ENCODE peak calls at places on chromosome 7, in four cellular contexts. Y is HepG2, X is IMR-90, A is endothelial cell of umbilical vein. R is an unnamed sample.

GRCh38 chr7:158923928-158924511 is 67.7 kb downstream of the DYNC2I1 start:
- DNase-seq in A (no peak), X (no peak), Y (no peak), R (no peak)

GRCh38 chr7:134290286-134290685 is 26.4 kb downstream of the SLC35B4 start:
- DNase-seq in A (no peak), Y (no peak), X (peak; percentile 15), R (no peak)

GRCh38 chr7:55021951-55022617 is 3.3 kb downstream of the EGFR start:
- DNase-seq in A (no peak), Y (no peak), X (no peak), R (peak; percentile 86)

GRCh38 chr7:96414931-96415292 is 93.0 kb upstream of the SLC25A13 start:
- DNase-seq in A (peak; percentile 10), Y (peak; percentile 71), X (peak; percentile 30), R (peak; percentile 83)

GRCh38 chr7:47453093-47454056 is 128.5 kb downstream of the TNS3 start:
- DNase-seq in A (peak; percentile 74), Y (no peak), X (peak; percentile 98), R (peak; percentile 100)

GRCh38 chr7:14871880-14872279 is 30.7 kb downstream of the DGKB start:
- DNase-seq in Y (no peak), X (no peak), A (no peak), R (no peak)

GRCh38 chr7:94906035-94906796 is 1.2 kb upstream of the PPP1R9A start:
- DNase-seq in A (no peak), Y (peak; percentile 78), X (no peak), R (peak; percentile 50)

GRCh38 chr7:135601182-135601581 is 43.5 kb downstream of the NUP205 start:
- DNase-seq in Y (no peak), X (peak; percentile 67), A (no peak), R (no peak)

GRCh38 chr7:117858731-117859130 is 14.5 kb downstream of the CTTNBP2 start:
- DNase-seq in Y (no peak), X (peak; percentile 24), A (no peak), R (no peak)

GRCh38 chr7:323410-323809 is 33.4 kb downstream of the FOXL3 start:
- DNase-seq in Y (no peak), A (no peak), X (no peak), R (no peak)

GRCh38 chr7:2811476-2812118 is 32.5 kb downstream of the GNA12 start:
- DNase-seq in Y (peak; percentile 70), X (no peak), A (no peak), R (peak; percentile 84)

GRCh38 chr7:135718794-135719436 is 9.1 kb downstream of the SLC13A4 start:
- DNase-seq in A (no peak), Y (no peak), X (no peak), R (no peak)

GRCh38 chr7:27739301-27739913 is 555 bp upstream of the TAX1BP1 start:
- DNase-seq in Y (no peak), X (peak; percentile 70), A (peak; percentile 64), R (no peak)

GRCh38 chr7:105760549-105761447 is 115.6 kb downstream of the ATXN7L1 start:
- DNase-seq in Y (no peak), A (no peak), X (peak; percentile 47), R (no peak)

GRCh38 chr7:107201795-107202450 is 33.1 kb downstream of the HBP1 start:
- DNase-seq in X (peak; percentile 18), Y (peak; percentile 27), A (peak; percentile 42), R (peak; percentile 31)

GRCh38 chr7:14759785-14760184 is 142.8 kb downstream of the DGKB start:
- DNase-seq in X (no peak), A (no peak), Y (no peak), R (no peak)

GRCh38 chr7:74083928-74084721 is 521 bp downstream of the LIMK1 start:
- DNase-seq in X (peak; percentile 59), A (peak; percentile 36), Y (no peak), R (peak; percentile 42)

GRCh38 chr7:92359801-92360200 is 87.5 kb upstream of the GATAD1 start:
- DNase-seq in A (no peak), Y (no peak), X (peak; percentile 10), R (no peak)

GRCh38 chr7:7157177-7157886 is 25.0 kb upstream of the C1GALT1 start:
- DNase-seq in A (no peak), Y (no peak), X (peak; percentile 58), R (no peak)

GRCh38 chr7:80950550-80950967 is 31.7 kb upstream of the SEMA3C start:
- DNase-seq in Y (no peak), A (no peak), X (no peak), R (no peak)

GRCh38 chr7:78055579-78055978 is 257.0 kb downstream of the PHTF2 start:
- DNase-seq in Y (no peak), X (no peak), A (no peak), R (no peak)

GRCh38 chr7:118352854-118353453 is 128.4 kb downstream of the ANKRD7 start:
- DNase-seq in Y (peak; percentile 31), X (no peak), A (no peak), R (peak; percentile 44)

GRCh38 chr7:35430547-35431153 is 176.8 kb upstream of the TBX20 start:
- DNase-seq in X (no peak), Y (peak; percentile 11), A (peak; percentile 13), R (peak; percentile 23)

GRCh38 chr7:50335795-50336754 is 31.6 kb downstream of the IKZF1 start:
- DNase-seq in Y (no peak), X (no peak), A (no peak), R (no peak)

GRCh38 chr7:83413425-83413824 is 235.5 kb downstream of the SEMA3E start:
- DNase-seq in X (peak; percentile 23), A (no peak), Y (no peak), R (no peak)

GRCh38 chr7:99267530-99268360 is 4.9 kb upstream of the MYH16 start:
- DNase-seq in A (peak; percentile 76), X (peak; percentile 94), Y (peak; percentile 85), R (no peak)

GRCh38 chr7:31744294-31744874 is 57.4 kb downstream of the PPP1R17 start:
- DNase-seq in Y (peak; percentile 49), A (peak; percentile 79), X (peak; percentile 73), R (peak; percentile 50)

GRCh38 chr7:115793958-115794702 is 236.4 kb downstream of the TFEC start:
- DNase-seq in X (no peak), Y (no peak), A (no peak), R (no peak)

DNA sequence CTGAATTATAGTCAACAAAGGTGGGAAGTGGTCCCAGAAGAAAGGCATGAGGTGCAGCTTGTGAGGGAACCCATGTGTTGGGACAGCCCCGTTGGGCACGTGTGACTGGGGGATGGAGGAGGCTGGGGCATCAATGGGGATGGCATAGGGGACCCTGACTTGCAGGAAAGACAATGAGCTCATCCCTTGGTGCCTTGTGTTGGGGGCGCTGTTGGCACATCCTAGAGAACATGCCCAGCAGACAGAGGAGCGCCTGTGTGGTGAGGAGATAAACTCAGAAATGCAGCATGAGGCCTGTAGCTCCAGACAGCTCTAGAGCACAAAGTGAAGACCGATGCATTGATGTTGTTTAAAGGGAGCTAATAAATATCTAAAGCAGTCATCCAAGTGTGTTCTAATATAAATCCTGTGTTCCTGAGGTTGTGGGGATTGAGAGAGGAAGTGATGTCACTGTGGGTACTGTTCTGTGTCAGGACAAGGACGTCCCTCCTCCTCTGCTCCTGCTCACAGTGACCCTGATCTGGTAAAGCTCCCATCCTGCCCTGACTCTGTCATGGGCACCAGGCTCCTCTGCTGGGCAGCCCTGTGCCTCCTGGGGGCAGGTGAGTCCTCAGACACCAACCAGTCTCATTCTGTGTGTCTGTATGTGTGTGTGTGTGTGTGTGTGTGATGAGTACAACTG is 126.1 kb upstream of the PRSS58 start:
- DNase-seq in Y (no peak), A (no peak), X (no peak), R (no peak)
- H3K9ac ChIP-seq in Y (no peak overlapping the region), A (no peak overlapping the region), X (no peak overlapping the region), R (no peak overlapping the region)

GRCh38 chr7:4693152-4693551 is 11.1 kb downstream of the FOXK1 start:
- DNase-seq in Y (no peak), A (no peak), X (no peak), R (no peak)
- H3K9ac ChIP-seq in Y (no peak overlapping the region), A (no peak overlapping the region), X (no peak overlapping the region), R (no peak overlapping the region)

GRCh38 chr7:151978616-151979015 is 22.4 kb downstream of the GALNTL5 start:
- DNase-seq in X (no peak), A (no peak), Y (no peak), R (no peak)

GRCh38 chr7:151987748-151988529 is 31.7 kb downstream of the GALNTL5 start:
- DNase-seq in A (no peak), Y (no peak), X (peak; percentile 42), R (peak; percentile 18)

GRCh38 chr7:151984612-151985011 is 28.4 kb downstream of the GALNTL5 start:
- DNase-seq in X (no peak), Y (peak; percentile 5), A (no peak), R (peak; percentile 93)

GRCh38 chr7:151981223-151981622 is 25.0 kb downstream of the GALNTL5 start:
- DNase-seq in Y (no peak), A (no peak), X (no peak), R (no peak)

DNA sequence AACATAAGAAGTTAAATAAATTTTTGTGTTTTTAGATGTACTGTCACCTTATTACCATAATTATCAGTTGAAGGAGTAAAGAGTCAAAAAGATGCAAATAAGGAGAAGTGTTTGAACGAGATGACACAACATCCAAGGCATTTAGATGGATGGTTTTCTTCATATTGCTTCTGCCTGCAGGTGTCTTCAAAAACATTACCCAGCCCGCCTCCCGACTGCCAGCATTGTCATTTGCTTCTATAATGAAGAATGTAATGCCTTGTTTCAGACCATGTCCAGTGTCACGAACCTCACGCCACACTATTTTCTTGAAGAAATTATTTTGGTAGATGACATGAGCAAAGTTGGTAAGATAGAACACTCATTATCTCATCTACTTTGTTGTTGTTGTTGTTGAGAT is 26.6 kb downstream of the GALNTL5 start:
- DNase-seq in X (no peak), A (no peak), Y (no peak), R (peak; percentile 76)
- H3K9ac ChIP-seq in X (no peak overlapping the region), A (no peak overlapping the region), Y (no peak overlapping the region), R (no peak overlapping the region)

GRCh38 chr7:130970196-130970595 is 236.2 kb upstream of the KLF14 start:
- DNase-seq in Y (no peak), A (no peak), X (no peak), R (no peak)
- H3K9ac ChIP-seq in Y (no peak overlapping the region), A (no peak overlapping the region), X (no peak overlapping the region), R (no peak overlapping the region)

GRCh38 chr7:102942181-102942882 is 29.5 kb downstream of the LRRC17 start:
- DNase-seq in A (no peak), X (no peak), Y (no peak), R (no peak)
- H3K9ac ChIP-seq in A (no peak overlapping the region), X (no peak overlapping the region), Y (no peak overlapping the region), R (no peak overlapping the region)

R was measured in trophoblast cell.